ENCODE peak calls at places on chromosomes 13 and 19, in seven cellular contexts. I is activated naive CD4-positive, alpha-beta T cell; S is cardiac muscle cell; V is foreskin fibroblast; Q is left ventricle myocardium inferior; A is GM12865; E is ACHN. M is an unnamed sample.

GRCh38 chr19:34171539-34171876 is 796 bp upstream of the LSM14A start:
- DNase-seq in E (peak; percentile 9), V (peak; percentile 89), A (no peak), S (peak; percentile 51), Q (no peak), I (peak; percentile 45), M (no peak)

GRCh38 chr13:103386341-103386740 is 320.1 kb upstream of the SLC10A2 start:
- DNase-seq in Q (no peak), E (peak; percentile 83), S (peak; percentile 11), V (peak; percentile 1), A (no peak), I (no peak), M (no peak)

GRCh38 chr13:109369357-109370052 is 416.9 kb downstream of the IRS2 start:
- DNase-seq in E (no peak), A (no peak), S (no peak), V (no peak), Q (no peak), I (no peak), M (no peak)

GRCh38 chr13:35164324-35164932 is 222.4 kb downstream of the NBEA start:
- DNase-seq in A (peak; percentile 56), V (peak; percentile 50), E (peak; percentile 47), Q (no peak), S (peak; percentile 57), I (no peak), M (no peak)

GRCh38 chr19:40623403-40624239 is 22.5 kb downstream of the LTBP4 start:
- DNase-seq in E (no peak), A (no peak), I (no peak), S (peak; percentile 63), Q (no peak), V (no peak), M (no peak)

GRCh38 chr13:80339578-80339840 is 1.4 kb downstream of the SPRY2 start:
- DNase-seq in Q (no peak), V (no peak), E (peak; percentile 14), A (no peak), S (no peak), I (no peak), M (no peak)

GRCh38 chr13:25906211-25906661 is 145.6 kb downstream of the SHISA2 start:
- DNase-seq in A (no peak), E (no peak), I (no peak), V (no peak), S (no peak), Q (no peak), M (no peak)

GRCh38 chr13:113297370-113297871 is 382 bp downstream of the LAMP1 start:
- DNase-seq in S (no peak), V (peak; percentile 28), I (no peak), A (peak; percentile 79), E (no peak), Q (no peak), M (no peak)

GRCh38 chr13:30859326-30859725 is 46.7 kb upstream of the MEDAG start:
- DNase-seq in S (no peak), Q (no peak), E (no peak), V (peak; percentile 31), I (no peak), A (no peak), M (no peak)

GRCh38 chr13:70905035-70905434 is 796.8 kb upstream of the KLHL1 start:
- DNase-seq in Q (no peak), S (peak; percentile 45), V (no peak), A (no peak), I (no peak), E (no peak), M (no peak)

GRCh38 chr13:80339841-80340642 is 884 bp downstream of the SPRY2 start:
- DNase-seq in S (peak; percentile 62), I (no peak), A (peak; percentile 44), Q (peak; percentile 52), E (peak; percentile 41), V (peak; percentile 40), M (peak; percentile 56)

GRCh38 chr13:111066544-111066943 is 48.6 kb upstream of the ARHGEF7 start:
- DNase-seq in I (no peak), E (no peak), Q (peak; percentile 30), A (no peak), V (no peak), S (peak; percentile 35), M (peak; percentile 80)

GRCh38 chr13:98930014-98930625 is 47.7 kb downstream of the DOCK9 start:
- DNase-seq in I (no peak), A (no peak), Q (no peak), E (no peak), S (no peak), V (no peak), M (no peak)

GRCh38 chr13:37173214-37173613 is 67.8 kb upstream of the CSNK1A1L start:
- DNase-seq in S (peak; percentile 39), I (no peak), E (no peak), A (no peak), Q (no peak), V (peak; percentile 90), M (no peak)

GRCh38 chr19:8240274-8241229 is 31.4 kb downstream of the CERS4 start:
- DNase-seq in I (no peak), E (peak; percentile 60), A (peak; percentile 78), S (peak; percentile 98), Q (peak; percentile 89), V (peak; percentile 95), M (peak; percentile 94)

GRCh38 chr13:44274838-44275237 is 98.8 kb upstream of the SERP2 start:
- DNase-seq in I (no peak), E (peak; percentile 20), A (peak; percentile 20), V (peak; percentile 29), S (no peak), Q (no peak), M (no peak)

GRCh38 chr13:110798595-110798994 is 85.1 kb downstream of the ING1 start:
- DNase-seq in Q (no peak), I (no peak), E (no peak), S (no peak), A (no peak), V (no peak), M (no peak)

GRCh38 chr19:30525383-30525782 is 153.2 kb downstream of the ZNF536 start:
- DNase-seq in V (no peak), E (no peak), Q (no peak), S (no peak), A (no peak), I (no peak), M (no peak)

GRCh38 chr13:93226623-93227279 is at the start of gene GPC6:
- DNase-seq in S (peak; percentile 97), E (peak; percentile 88), A (no peak), V (peak; percentile 95), Q (no peak), I (no peak), M (peak; percentile 70)

GRCh38 chr19:7670150-7670784 is 1.4 kb downstream of the RETN start:
- DNase-seq in I (no peak), A (no peak), Q (no peak), V (peak; percentile 39), E (no peak), S (peak; percentile 3), M (no peak)

GRCh38 chr13:50682966-50683365 is 160.5 kb downstream of the DLEU7 start:
- DNase-seq in E (no peak), S (no peak), Q (no peak), A (no peak), V (no peak), I (no peak), M (no peak)

GRCh38 chr13:60701919-60702318 is 304.9 kb downstream of the TDRD3 start:
- DNase-seq in I (no peak), V (no peak), E (no peak), S (no peak), A (no peak), Q (no peak), M (no peak)

GRCh38 chr13:106349080-106349841 is 186.2 kb downstream of the EFNB2 start:
- DNase-seq in A (no peak), I (no peak), V (peak; percentile 24), E (peak; percentile 27), Q (peak; percentile 14), S (peak; percentile 10), M (no peak)

GRCh38 chr19:55300821-55301458 is 17.1 kb downstream of the BRSK1 start:
- DNase-seq in A (no peak), S (no peak), I (no peak), V (no peak), E (no peak), Q (no peak), M (no peak)

GRCh38 chr13:30107536-30108136 is 199.7 kb downstream of the KATNAL1 start:
- DNase-seq in V (peak; percentile 91), E (peak; percentile 3), Q (no peak), I (no peak), S (peak; percentile 15), A (no peak), M (no peak)

GRCh38 chr19:16325161-16325527 is 518 bp downstream of the KLF2 start:
- DNase-seq in E (no peak), S (no peak), A (peak; percentile 57), I (no peak), Q (peak; percentile 59), V (peak; percentile 56), M (peak; percentile 68)

GRCh38 chr13:106514928-106515634 is 20.4 kb downstream of the EFNB2 start:
- DNase-seq in I (no peak), A (no peak), E (no peak), V (no peak), Q (no peak), S (no peak), M (no peak)

GRCh38 chr13:113846639-113847318 is 17.1 kb downstream of the GAS6 start:
- DNase-seq in V (no peak), Q (no peak), A (no peak), I (no peak), S (no peak), E (no peak), M (peak; percentile 8)

M was measured in ovary.